ENCODE peak calls at places on chromosome 11, in five cellular contexts. One of them, this sample, is unnamed.

GRCh38 chr11:117230981-117231636 is 764 bp downstream of the PCSK7 start:
- DNase-seq in left cardiac atrium: no peak
- DNase-seq in HCT116: no peak
- DNase-seq in cardiac fibroblast: no peak
- DNase-seq in A549: no peak
- DNase-seq in this sample: no peak

GRCh38 chr11:924406-925157 is 1.1 kb upstream of the AP2A2 start:
- DNase-seq in left cardiac atrium: peak; percentile 40
- DNase-seq in HCT116: no peak
- DNase-seq in cardiac fibroblast: no peak
- DNase-seq in A549: no peak
- DNase-seq in this sample: no peak

GRCh38 chr11:47020793-47021624 is 84.4 kb downstream of the CSTPP1 start:
- DNase-seq in left cardiac atrium: no peak
- DNase-seq in HCT116: no peak
- DNase-seq in cardiac fibroblast: peak; percentile 17
- DNase-seq in A549: no peak
- DNase-seq in this sample: no peak

GRCh38 chr11:60840711-60841430 is 1.0 kb upstream of the CCDC86 start:
- DNase-seq in left cardiac atrium: peak; percentile 43
- DNase-seq in HCT116: no peak
- DNase-seq in cardiac fibroblast: peak; percentile 94
- DNase-seq in A549: no peak
- DNase-seq in this sample: peak; percentile 74

GRCh38 chr11:60982184-60982583 is 10.7 kb downstream of the CD6 start:
- DNase-seq in left cardiac atrium: no peak
- DNase-seq in HCT116: no peak
- DNase-seq in cardiac fibroblast: no peak
- DNase-seq in A549: no peak
- DNase-seq in this sample: no peak

GRCh38 chr11:10858505-10859360 is 880 bp upstream of the ZBED5 start:
- DNase-seq in left cardiac atrium: peak; percentile 76
- DNase-seq in HCT116: no peak
- DNase-seq in cardiac fibroblast: no peak
- DNase-seq in A549: no peak
- DNase-seq in this sample: no peak

GRCh38 chr11:10324474-10324873 is 19.6 kb downstream of the ADM start:
- DNase-seq in left cardiac atrium: no peak
- DNase-seq in HCT116: no peak
- DNase-seq in cardiac fibroblast: peak; percentile 47
- DNase-seq in A549: no peak
- DNase-seq in this sample: peak; percentile 30

GRCh38 chr11:101914349-101914736 is 467 bp upstream of the CEP126 start:
- DNase-seq in left cardiac atrium: no peak
- DNase-seq in HCT116: no peak
- DNase-seq in cardiac fibroblast: no peak
- DNase-seq in A549: no peak
- DNase-seq in this sample: no peak

GRCh38 chr11:24585192-24585591 is 88.3 kb downstream of the LUZP2 start:
- DNase-seq in left cardiac atrium: no peak
- DNase-seq in HCT116: no peak
- DNase-seq in cardiac fibroblast: peak; percentile 6
- DNase-seq in A549: peak; percentile 1
- DNase-seq in this sample: no peak

GRCh38 chr11:93823210-93823609 is 27.2 kb downstream of the VSTM5 start:
- DNase-seq in left cardiac atrium: no peak
- DNase-seq in HCT116: no peak
- DNase-seq in cardiac fibroblast: no peak
- DNase-seq in A549: no peak
- DNase-seq in this sample: no peak

GRCh38 chr11:102367364-102367763 is 20.4 kb downstream of the BIRC2 start:
- DNase-seq in left cardiac atrium: no peak
- DNase-seq in HCT116: no peak
- DNase-seq in cardiac fibroblast: peak; percentile 36
- DNase-seq in A549: peak; percentile 29
- DNase-seq in this sample: peak; percentile 10